ENCODE peak calls at places on chromosomes 1 and 21, in four cellular contexts. One of them, this sample, is unnamed. For H3K4me1, the result is how much of the 10 kb centered on the place peaks cover.

GRCh38 chr1:27383661-27384060 is 528 bp upstream of the CD164L2 start:
- DNase-seq in colonic mucosa: no peak
- DNase-seq in mucosa of descending colon: no peak
- DNase-seq in H9: no peak
- DNase-seq in this sample: no peak

GRCh38 chr21:25453524-25453923 is 153.8 kb downstream of the MRPL39 start:
- DNase-seq in colonic mucosa: no peak
- DNase-seq in mucosa of descending colon: no peak
- DNase-seq in H9: no peak
- DNase-seq in this sample: no peak

GRCh38 chr1:227728059-227728891 is 6.8 kb downstream of the JMJD4 start:
- DNase-seq in colonic mucosa: peak
- DNase-seq in mucosa of descending colon: peak
- DNase-seq in H9: peak
- DNase-seq in this sample: peak

GRCh38 chr1:205678286-205679111 is 1.8 kb downstream of the SLC45A3 start:
- DNase-seq in colonic mucosa: peak
- DNase-seq in mucosa of descending colon: no peak
- DNase-seq in H9: no peak
- DNase-seq in this sample: no peak

GRCh38 chr1:24996983-24997893 is 67.2 kb upstream of the RUNX3 start:
- DNase-seq in colonic mucosa: no peak
- DNase-seq in mucosa of descending colon: no peak
- DNase-seq in H9: no peak
- DNase-seq in this sample: no peak

GRCh38 chr1:37892151-37893047 is 33.0 kb upstream of the MTF1 start:
- DNase-seq in colonic mucosa: no peak
- DNase-seq in mucosa of descending colon: no peak
- DNase-seq in H9: no peak
- DNase-seq in this sample: no peak

GRCh38 chr1:100377590-100378361 is 25.5 kb downstream of the CDC14A start:
- DNase-seq in colonic mucosa: no peak
- DNase-seq in mucosa of descending colon: no peak
- DNase-seq in H9: no peak
- DNase-seq in this sample: no peak

GRCh38 chr1:12276225-12276624 is 46.4 kb downstream of the VPS13D start:
- DNase-seq in colonic mucosa: no peak
- DNase-seq in mucosa of descending colon: no peak
- DNase-seq in H9: peak
- DNase-seq in this sample: peak

GRCh38 chr1:19360026-19360813 is 48.1 kb downstream of the SLC66A1 start:
- DNase-seq in colonic mucosa: no peak
- DNase-seq in mucosa of descending colon: no peak
- DNase-seq in H9: no peak
- DNase-seq in this sample: no peak

GRCh38 chr1:18836654-18837053 is 22.8 kb downstream of the TAS1R2 start:
- DNase-seq in colonic mucosa: no peak
- DNase-seq in mucosa of descending colon: no peak
- DNase-seq in H9: no peak
- DNase-seq in this sample: no peak

GRCh38 chr1:169487561-169487960 is 1.8 kb upstream of the SLC19A2 start:
- DNase-seq in colonic mucosa: no peak
- DNase-seq in mucosa of descending colon: no peak
- DNase-seq in H9: no peak
- DNase-seq in this sample: peak

GRCh38 chr1:112938188-112938587 is 17.8 kb downstream of the SLC16A1 start:
- DNase-seq in colonic mucosa: no peak
- DNase-seq in mucosa of descending colon: no peak
- DNase-seq in H9: no peak
- DNase-seq in this sample: no peak

GRCh38 chr1:41851589-41851988 is 67.1 kb downstream of the HIVEP3 start:
- DNase-seq in colonic mucosa: no peak
- DNase-seq in mucosa of descending colon: no peak
- DNase-seq in H9: no peak
- DNase-seq in this sample: peak

GRCh38 chr1:167221126-167221803 is 579 bp downstream of the POU2F1 start:
- DNase-seq in colonic mucosa: peak
- DNase-seq in mucosa of descending colon: peak
- DNase-seq in H9: peak
- DNase-seq in this sample: no peak

GRCh38 chr21:42300045-42300583 is 15.1 kb downstream of the TFF3 start:
- DNase-seq in colonic mucosa: no peak
- DNase-seq in mucosa of descending colon: no peak
- DNase-seq in H9: no peak
- DNase-seq in this sample: no peak

GRCh38 chr1:67285780-67286488 is 21.7 kb upstream of the IL12RB2 start:
- DNase-seq in colonic mucosa: no peak
- DNase-seq in mucosa of descending colon: no peak
- DNase-seq in H9: no peak
- DNase-seq in this sample: no peak

GRCh38 chr1:115064461-115064860 is 24.8 kb downstream of the TSPAN2 start:
- DNase-seq in colonic mucosa: no peak
- DNase-seq in mucosa of descending colon: no peak
- DNase-seq in H9: no peak
- DNase-seq in this sample: no peak

GRCh38 chr1:12345350-12346217 is 115.8 kb downstream of the VPS13D start:
- DNase-seq in colonic mucosa: peak
- DNase-seq in mucosa of descending colon: peak
- DNase-seq in H9: no peak
- DNase-seq in this sample: no peak

GRCh38 chr1:58781541-58782307 is 2.1 kb downstream of the JUN start:
- DNase-seq in colonic mucosa: peak
- DNase-seq in mucosa of descending colon: peak
- DNase-seq in H9: peak
- DNase-seq in this sample: peak

GRCh38 chr1:24393892-24394291 is 19.7 kb downstream of the STPG1 start:
- DNase-seq in colonic mucosa: peak
- DNase-seq in mucosa of descending colon: no peak
- DNase-seq in H9: no peak
- DNase-seq in this sample: no peak

DNA sequence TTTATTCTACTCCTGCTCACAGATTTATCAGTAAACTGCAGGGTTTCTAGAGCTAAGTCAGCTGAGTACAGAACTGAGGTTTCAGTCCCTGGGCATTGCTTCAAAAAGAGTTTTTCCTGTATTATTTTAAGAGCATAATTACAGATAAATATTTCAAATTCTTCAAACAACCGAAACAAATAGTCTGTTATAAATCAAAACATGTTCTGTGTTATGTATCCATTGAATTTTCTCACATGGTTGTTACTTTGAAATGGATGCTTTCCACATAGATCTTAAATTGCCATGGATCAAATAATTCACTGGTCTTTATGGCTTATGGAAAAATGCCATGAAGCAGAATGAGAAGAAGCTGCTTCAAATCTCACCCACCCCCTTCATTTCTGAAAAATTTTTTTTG is 64.5 kb downstream of the LRRC8C start:
- DNase-seq in colonic mucosa: no peak
- DNase-seq in mucosa of descending colon: no peak
- DNase-seq in H9: no peak
- DNase-seq in this sample: no peak
- H3K4me1 ChIP-seq in colonic mucosa: under half
- H3K4me1 ChIP-seq in mucosa of descending colon: under half
- H3K4me1 ChIP-seq in H9: under half
- H3K4me1 ChIP-seq in this sample: under half

GRCh38 chr1:116855220-116855619 is 54.5 kb upstream of the PTGFRN start:
- DNase-seq in colonic mucosa: peak
- DNase-seq in mucosa of descending colon: peak
- DNase-seq in H9: no peak
- DNase-seq in this sample: peak
- H3K4me1 ChIP-seq in colonic mucosa: under half
- H3K4me1 ChIP-seq in mucosa of descending colon: under half
- H3K4me1 ChIP-seq in H9: under half
- H3K4me1 ChIP-seq in this sample: under half

GRCh38 chr1:6202256-6202655 is 2.9 kb upstream of the RPL22 start:
- DNase-seq in colonic mucosa: no peak
- DNase-seq in mucosa of descending colon: no peak
- DNase-seq in H9: no peak
- DNase-seq in this sample: no peak
- H3K4me1 ChIP-seq in colonic mucosa: under half
- H3K4me1 ChIP-seq in mucosa of descending colon: under half
- H3K4me1 ChIP-seq in H9: under half
- H3K4me1 ChIP-seq in this sample: under half

GRCh38 chr1:171487038-171487437 is 1.7 kb downstream of the PRRC2C start:
- DNase-seq in colonic mucosa: no peak
- DNase-seq in mucosa of descending colon: no peak
- DNase-seq in H9: no peak
- DNase-seq in this sample: no peak

GRCh38 chr1:171488190-171488929 is 3.0 kb downstream of the PRRC2C start:
- DNase-seq in colonic mucosa: no peak
- DNase-seq in mucosa of descending colon: no peak
- DNase-seq in H9: no peak
- DNase-seq in this sample: no peak

GRCh38 chr1:171486048-171486519 is 754 bp downstream of the PRRC2C start:
- DNase-seq in colonic mucosa: peak
- DNase-seq in mucosa of descending colon: peak
- DNase-seq in H9: no peak
- DNase-seq in this sample: peak

GRCh38 chr1:171484760-171485374 is 463 bp upstream of the PRRC2C start:
- DNase-seq in colonic mucosa: no peak
- DNase-seq in mucosa of descending colon: no peak
- DNase-seq in H9: no peak
- DNase-seq in this sample: no peak

GRCh38 chr1:171485375-171486047 is at the start of gene PRRC2C:
- DNase-seq in colonic mucosa: peak
- DNase-seq in mucosa of descending colon: peak
- DNase-seq in H9: peak
- DNase-seq in this sample: peak
- H3K4me1 ChIP-seq in colonic mucosa: under half
- H3K4me1 ChIP-seq in mucosa of descending colon: under half
- H3K4me1 ChIP-seq in H9: under half
- H3K4me1 ChIP-seq in this sample: under half

GRCh38 chr1:154862927-154863701 is 7.0 kb downstream of the KCNN3 start:
- DNase-seq in colonic mucosa: no peak
- DNase-seq in mucosa of descending colon: no peak
- DNase-seq in H9: no peak
- DNase-seq in this sample: peak
- H3K4me1 ChIP-seq in colonic mucosa: under half
- H3K4me1 ChIP-seq in mucosa of descending colon: under half
- H3K4me1 ChIP-seq in H9: under half
- H3K4me1 ChIP-seq in this sample: under half

DNA sequence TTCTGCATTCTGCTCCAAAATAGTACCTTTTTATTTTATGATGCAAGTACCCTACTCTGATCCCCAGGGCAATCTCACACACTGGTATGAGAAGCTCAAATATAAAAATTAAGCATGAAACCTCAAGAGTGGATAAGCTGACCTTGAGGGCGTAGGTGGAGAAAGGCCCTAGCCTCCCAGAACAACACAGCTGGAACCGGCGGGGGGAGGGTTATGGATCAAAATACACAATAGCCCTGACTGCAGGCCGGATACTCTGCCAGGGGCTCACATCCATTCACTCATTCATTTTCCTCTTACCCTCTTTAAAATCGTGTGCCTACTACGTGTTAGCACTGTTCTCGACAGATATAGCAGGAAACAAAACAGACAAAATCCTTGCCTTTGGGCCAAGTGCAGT is 32.8 kb upstream of the ECE1 start:
- DNase-seq in colonic mucosa: no peak
- DNase-seq in mucosa of descending colon: no peak
- DNase-seq in H9: no peak
- DNase-seq in this sample: peak
- H3K4me1 ChIP-seq in colonic mucosa: under half
- H3K4me1 ChIP-seq in mucosa of descending colon: half or more
- H3K4me1 ChIP-seq in H9: under half
- H3K4me1 ChIP-seq in this sample: half or more

GRCh38 chr1:66250075-66250474 is 283.9 kb upstream of the SGIP1 start:
- DNase-seq in colonic mucosa: no peak
- DNase-seq in mucosa of descending colon: no peak
- DNase-seq in H9: no peak
- DNase-seq in this sample: no peak

GRCh38 chr1:66248746-66249145 is 285.2 kb upstream of the SGIP1 start:
- DNase-seq in colonic mucosa: no peak
- DNase-seq in mucosa of descending colon: no peak
- DNase-seq in H9: no peak
- DNase-seq in this sample: no peak

GRCh38 chr1:66248257-66248656 is 285.7 kb upstream of the SGIP1 start:
- DNase-seq in colonic mucosa: no peak
- DNase-seq in mucosa of descending colon: no peak
- DNase-seq in H9: no peak
- DNase-seq in this sample: no peak

GRCh38 chr1:66246371-66247262 is 287.3 kb upstream of the SGIP1 start:
- DNase-seq in colonic mucosa: no peak
- DNase-seq in mucosa of descending colon: no peak
- DNase-seq in H9: no peak
- DNase-seq in this sample: no peak

DNA sequence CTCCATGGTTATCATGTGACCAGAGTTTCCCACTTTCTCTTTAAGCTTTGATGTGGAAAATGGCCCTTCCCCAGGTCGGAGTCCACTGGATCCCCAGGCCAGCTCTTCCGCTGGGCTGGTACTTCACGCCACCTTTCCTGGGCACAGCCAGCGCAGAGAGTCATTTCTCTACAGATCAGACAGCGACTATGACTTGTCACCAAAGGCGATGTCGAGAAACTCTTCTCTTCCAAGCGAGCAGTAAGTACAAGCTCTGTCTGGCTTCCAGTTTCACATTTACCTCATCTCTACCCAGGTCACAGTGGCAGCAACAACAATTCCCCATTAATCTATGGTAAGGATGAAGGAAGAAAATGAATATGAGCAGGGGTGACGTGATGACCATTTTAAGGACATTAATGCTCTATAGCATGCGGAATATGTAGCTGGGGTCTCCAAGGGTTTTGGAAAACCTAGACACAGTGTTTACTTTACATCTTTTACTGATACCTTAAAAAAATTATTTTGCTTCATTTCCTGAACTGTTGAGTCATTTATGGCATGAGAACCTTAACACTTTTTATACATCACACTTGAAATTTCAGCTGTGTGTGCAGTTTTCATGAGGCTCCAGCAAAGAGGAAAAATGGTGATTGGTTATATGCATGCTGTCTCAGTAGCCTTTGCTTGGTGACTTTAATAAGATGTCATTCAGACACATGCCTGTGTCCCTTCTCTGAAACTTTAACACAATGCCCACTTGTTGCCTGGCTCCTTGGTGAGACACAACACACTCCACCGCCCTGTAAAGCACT is 286.3 kb upstream of the SGIP1 start:
- DNase-seq in colonic mucosa: no peak
- DNase-seq in mucosa of descending colon: no peak
- DNase-seq in H9: no peak
- DNase-seq in this sample: no peak
- H3K4me1 ChIP-seq in colonic mucosa: under half
- H3K4me1 ChIP-seq in mucosa of descending colon: under half
- H3K4me1 ChIP-seq in H9: under half
- H3K4me1 ChIP-seq in this sample: under half